ENCODE peak calls at places on chromosome 6, in eight cellular contexts. One of them, this sample, is unnamed.

GRCh38 chr6:162203287-162203686 is 524.3 kb downstream of the PRKN start:
- DNase-seq in neural progenitor cell: no peak
- DNase-seq in cardiac muscle cell: no peak
- DNase-seq in NCI-H2081: no peak
- DNase-seq in fibroblast of the conjunctiva: no peak
- DNase-seq in NCI-H524: no peak
- DNase-seq in NCI-H1694: no peak
- DNase-seq in HT1080: no peak
- DNase-seq in this sample: no peak

GRCh38 chr6:9646346-9647042 is 768.4 kb downstream of the TFAP2A start:
- DNase-seq in cardiac muscle cell: peak; percentile 96
- DNase-seq in HT1080: no peak
- DNase-seq in fibroblast of the conjunctiva: peak; percentile 50
- DNase-seq in NCI-H2081: no peak
- DNase-seq in NCI-H524: no peak
- DNase-seq in neural progenitor cell: no peak
- DNase-seq in NCI-H1694: no peak
- DNase-seq in this sample: no peak

GRCh38 chr6:20319520-20320357 is 81.9 kb upstream of the E2F3 start:
- DNase-seq in NCI-H2081: no peak
- DNase-seq in cardiac muscle cell: no peak
- DNase-seq in NCI-H1694: no peak
- DNase-seq in neural progenitor cell: no peak
- DNase-seq in HT1080: peak; percentile 23
- DNase-seq in fibroblast of the conjunctiva: no peak
- DNase-seq in NCI-H524: no peak
- DNase-seq in this sample: no peak

GRCh38 chr6:137389150-137389664 is 105.0 kb downstream of the OLIG3 start:
- DNase-seq in NCI-H1694: no peak
- DNase-seq in cardiac muscle cell: peak; percentile 50
- DNase-seq in fibroblast of the conjunctiva: no peak
- DNase-seq in HT1080: peak; percentile 77
- DNase-seq in neural progenitor cell: no peak
- DNase-seq in NCI-H2081: no peak
- DNase-seq in NCI-H524: no peak
- DNase-seq in this sample: no peak

GRCh38 chr6:34872332-34872731 is 15.5 kb downstream of the TAF11 start:
- DNase-seq in neural progenitor cell: no peak
- DNase-seq in NCI-H1694: no peak
- DNase-seq in NCI-H2081: no peak
- DNase-seq in cardiac muscle cell: no peak
- DNase-seq in HT1080: no peak
- DNase-seq in NCI-H524: no peak
- DNase-seq in fibroblast of the conjunctiva: no peak
- DNase-seq in this sample: no peak

GRCh38 chr6:41704656-41705328 is 30.6 kb downstream of the TFEB start:
- DNase-seq in NCI-H1694: no peak
- DNase-seq in cardiac muscle cell: no peak
- DNase-seq in neural progenitor cell: no peak
- DNase-seq in NCI-H2081: peak; percentile 12
- DNase-seq in fibroblast of the conjunctiva: no peak
- DNase-seq in HT1080: no peak
- DNase-seq in NCI-H524: no peak
- DNase-seq in this sample: no peak

GRCh38 chr6:119493980-119494379 is 144.4 kb upstream of the MAN1A1 start:
- DNase-seq in NCI-H2081: peak; percentile 32
- DNase-seq in neural progenitor cell: no peak
- DNase-seq in NCI-H1694: no peak
- DNase-seq in NCI-H524: peak; percentile 77
- DNase-seq in cardiac muscle cell: no peak
- DNase-seq in HT1080: peak; percentile 4
- DNase-seq in fibroblast of the conjunctiva: no peak
- DNase-seq in this sample: no peak

GRCh38 chr6:165605182-165605875 is 57.7 kb downstream of the PDE10A start:
- DNase-seq in fibroblast of the conjunctiva: no peak
- DNase-seq in NCI-H524: no peak
- DNase-seq in HT1080: no peak
- DNase-seq in cardiac muscle cell: no peak
- DNase-seq in NCI-H1694: no peak
- DNase-seq in NCI-H2081: no peak
- DNase-seq in neural progenitor cell: no peak
- DNase-seq in this sample: no peak

GRCh38 chr6:41239467-41240159 is 11.5 kb downstream of the TREML4 start:
- DNase-seq in neural progenitor cell: peak; percentile 72
- DNase-seq in HT1080: no peak
- DNase-seq in cardiac muscle cell: no peak
- DNase-seq in fibroblast of the conjunctiva: no peak
- DNase-seq in NCI-H1694: no peak
- DNase-seq in NCI-H524: no peak
- DNase-seq in NCI-H2081: no peak
- DNase-seq in this sample: peak; percentile 77

GRCh38 chr6:53258076-53258773 is 90.5 kb downstream of the ELOVL5 start:
- DNase-seq in HT1080: no peak
- DNase-seq in NCI-H1694: no peak
- DNase-seq in NCI-H2081: no peak
- DNase-seq in NCI-H524: peak; percentile 58
- DNase-seq in cardiac muscle cell: no peak
- DNase-seq in fibroblast of the conjunctiva: no peak
- DNase-seq in neural progenitor cell: no peak
- DNase-seq in this sample: no peak

GRCh38 chr6:80331522-80331921 is 225.1 kb downstream of the BCKDHB start:
- DNase-seq in cardiac muscle cell: no peak
- DNase-seq in HT1080: no peak
- DNase-seq in NCI-H2081: peak; percentile 61
- DNase-seq in NCI-H1694: peak; percentile 12
- DNase-seq in neural progenitor cell: peak; percentile 28
- DNase-seq in fibroblast of the conjunctiva: no peak
- DNase-seq in NCI-H524: peak; percentile 73
- DNase-seq in this sample: no peak

GRCh38 chr6:73511796-73512195 is 9.0 kb downstream of the EEF1A1 start:
- DNase-seq in NCI-H2081: no peak
- DNase-seq in NCI-H1694: no peak
- DNase-seq in neural progenitor cell: no peak
- DNase-seq in fibroblast of the conjunctiva: no peak
- DNase-seq in HT1080: no peak
- DNase-seq in cardiac muscle cell: no peak
- DNase-seq in NCI-H524: no peak
- DNase-seq in this sample: no peak

GRCh38 chr6:106591111-106591825 is 38.0 kb downstream of the RTN4IP1 start:
- DNase-seq in neural progenitor cell: no peak
- DNase-seq in NCI-H524: no peak
- DNase-seq in fibroblast of the conjunctiva: peak; percentile 18
- DNase-seq in cardiac muscle cell: peak; percentile 80
- DNase-seq in NCI-H2081: no peak
- DNase-seq in HT1080: peak; percentile 86
- DNase-seq in NCI-H1694: no peak
- DNase-seq in this sample: no peak

GRCh38 chr6:162485464-162485863 is 242.1 kb downstream of the PRKN start:
- DNase-seq in cardiac muscle cell: no peak
- DNase-seq in NCI-H524: peak; percentile 96
- DNase-seq in NCI-H2081: no peak
- DNase-seq in HT1080: no peak
- DNase-seq in NCI-H1694: no peak
- DNase-seq in fibroblast of the conjunctiva: no peak
- DNase-seq in neural progenitor cell: no peak
- DNase-seq in this sample: no peak

GRCh38 chr6:154937306-154938244 is 57.5 kb upstream of the TIAM2 start:
- DNase-seq in HT1080: no peak
- DNase-seq in NCI-H2081: no peak
- DNase-seq in NCI-H524: no peak
- DNase-seq in NCI-H1694: no peak
- DNase-seq in cardiac muscle cell: no peak
- DNase-seq in neural progenitor cell: peak; percentile 53
- DNase-seq in fibroblast of the conjunctiva: no peak
- DNase-seq in this sample: peak; percentile 66

GRCh38 chr6:112384511-112384910 is 37.4 kb downstream of the RFPL4B start:
- DNase-seq in NCI-H524: no peak
- DNase-seq in fibroblast of the conjunctiva: no peak
- DNase-seq in cardiac muscle cell: no peak
- DNase-seq in NCI-H1694: no peak
- DNase-seq in NCI-H2081: no peak
- DNase-seq in neural progenitor cell: no peak
- DNase-seq in HT1080: no peak
- DNase-seq in this sample: no peak

GRCh38 chr6:22320750-22321149 is 23.9 kb upstream of the PRL start:
- DNase-seq in neural progenitor cell: no peak
- DNase-seq in cardiac muscle cell: peak; percentile 72
- DNase-seq in NCI-H2081: no peak
- DNase-seq in HT1080: peak; percentile 79
- DNase-seq in NCI-H524: no peak
- DNase-seq in NCI-H1694: no peak
- DNase-seq in fibroblast of the conjunctiva: no peak
- DNase-seq in this sample: no peak

GRCh38 chr6:35445691-35446090 is 6.4 kb upstream of the FANCE start:
- DNase-seq in neural progenitor cell: no peak
- DNase-seq in NCI-H2081: no peak
- DNase-seq in cardiac muscle cell: peak; percentile 41
- DNase-seq in HT1080: peak; percentile 65
- DNase-seq in NCI-H524: no peak
- DNase-seq in fibroblast of the conjunctiva: no peak
- DNase-seq in NCI-H1694: no peak
- DNase-seq in this sample: no peak

GRCh38 chr6:111503194-111503593 is 20.2 kb upstream of the REV3L start:
- DNase-seq in NCI-H2081: no peak
- DNase-seq in neural progenitor cell: peak; percentile 58
- DNase-seq in HT1080: no peak
- DNase-seq in cardiac muscle cell: peak; percentile 42
- DNase-seq in NCI-H524: peak; percentile 53
- DNase-seq in fibroblast of the conjunctiva: no peak
- DNase-seq in NCI-H1694: no peak
- DNase-seq in this sample: peak; percentile 50

GRCh38 chr6:11217360-11218076 is 14.9 kb downstream of the NEDD9 start:
- DNase-seq in NCI-H1694: no peak
- DNase-seq in NCI-H2081: no peak
- DNase-seq in neural progenitor cell: no peak
- DNase-seq in fibroblast of the conjunctiva: no peak
- DNase-seq in cardiac muscle cell: no peak
- DNase-seq in HT1080: no peak
- DNase-seq in NCI-H524: no peak
- DNase-seq in this sample: no peak

GRCh38 chr6:11912420-11912819 is 99.7 kb upstream of the HIVEP1 start:
- DNase-seq in fibroblast of the conjunctiva: no peak
- DNase-seq in neural progenitor cell: no peak
- DNase-seq in NCI-H1694: no peak
- DNase-seq in NCI-H524: no peak
- DNase-seq in HT1080: no peak
- DNase-seq in cardiac muscle cell: no peak
- DNase-seq in NCI-H2081: no peak
- DNase-seq in this sample: no peak

This sample was measured in H7.